ENCODE peak calls at places on chromosomes 11 and 22, in seven cellular contexts. R is stomach, G is spleen, N is upper lobe of left lung, Z is GM12878, X is transverse colon, W is H1. H is an unnamed sample.

GRCh38 chr22:35620624-35621245 is 3.6 kb upstream of the MB start:
- DNase-seq in R (no peak), G (no peak), N (no peak), Z (no peak), X (no peak), W (no peak), H (no peak)

GRCh38 chr11:46718155-46719019 is 626 bp upstream of the F2 start:
- DNase-seq in R (peak), G (no peak), N (no peak), Z (no peak), X (peak), W (peak), H (no peak)

GRCh38 chr22:24548812-24549211 is 6.1 kb downstream of the GUCD1 start:
- DNase-seq in R (no peak), G (no peak), N (peak), Z (no peak), X (no peak), W (no peak), H (no peak)

GRCh38 chr11:20474951-20475517 is 87.5 kb downstream of the PRMT3 start:
- DNase-seq in R (no peak), G (no peak), N (no peak), Z (peak), X (no peak), W (no peak), H (no peak)

GRCh38 chr11:66011239-66011784 is 496 bp upstream of the CST6 start:
- DNase-seq in R (no peak), G (no peak), N (no peak), Z (no peak), X (no peak), W (no peak), H (peak)

GRCh38 chr11:79366218-79366617 is 74.6 kb downstream of the TENM4 start:
- DNase-seq in R (no peak), G (no peak), N (no peak), Z (no peak), X (no peak), W (no peak), H (no peak)

GRCh38 chr11:2302280-2302843 is 549 bp downstream of the TSPAN32 start:
- DNase-seq in R (no peak), G (peak), N (peak), Z (no peak), X (no peak), W (no peak), H (peak)

GRCh38 chr11:118057424-118058145 is 19.3 kb upstream of the TMPRSS4 start:
- DNase-seq in R (no peak), G (no peak), N (peak), Z (no peak), X (peak), W (no peak), H (no peak)

GRCh38 chr22:42275970-42276369 is 5.5 kb upstream of the TCF20 start:
- DNase-seq in R (no peak), G (no peak), N (no peak), Z (no peak), X (no peak), W (no peak), H (no peak)

GRCh38 chr11:86292912-86293606 is 9.0 kb upstream of the HIKESHI start:
- DNase-seq in R (no peak), G (no peak), N (no peak), Z (peak), X (no peak), W (no peak), H (no peak)

GRCh38 chr11:75140269-75141138 is 10.4 kb upstream of the SLCO2B1 start:
- DNase-seq in R (peak), G (peak), N (peak), Z (peak), X (peak), W (peak), H (peak)

GRCh38 chr11:62544521-62545436 is 1.8 kb downstream of the AHNAK start:
- DNase-seq in R (no peak), G (no peak), N (peak), Z (no peak), X (peak), W (no peak), H (no peak)

GRCh38 chr22:26648011-26648497 is 9.3 kb upstream of the MIAT start:
- DNase-seq in R (no peak), G (peak), N (peak), Z (no peak), X (peak), W (peak), H (no peak)

GRCh38 chr11:206516-207212 is 535 bp downstream of the BET1L start:
- DNase-seq in R (peak), G (peak), N (no peak), Z (no peak), X (peak), W (peak), H (peak)

GRCh38 chr11:69367211-69367964 is 73.4 kb downstream of the MYEOV start:
- DNase-seq in R (peak), G (no peak), N (peak), Z (no peak), X (no peak), W (peak), H (no peak)
- H3K4me3 ChIP-seq in R (no peak), G (no peak), N (no peak), Z (no peak), X (no peak), W (no peak), H (no peak)

DNA sequence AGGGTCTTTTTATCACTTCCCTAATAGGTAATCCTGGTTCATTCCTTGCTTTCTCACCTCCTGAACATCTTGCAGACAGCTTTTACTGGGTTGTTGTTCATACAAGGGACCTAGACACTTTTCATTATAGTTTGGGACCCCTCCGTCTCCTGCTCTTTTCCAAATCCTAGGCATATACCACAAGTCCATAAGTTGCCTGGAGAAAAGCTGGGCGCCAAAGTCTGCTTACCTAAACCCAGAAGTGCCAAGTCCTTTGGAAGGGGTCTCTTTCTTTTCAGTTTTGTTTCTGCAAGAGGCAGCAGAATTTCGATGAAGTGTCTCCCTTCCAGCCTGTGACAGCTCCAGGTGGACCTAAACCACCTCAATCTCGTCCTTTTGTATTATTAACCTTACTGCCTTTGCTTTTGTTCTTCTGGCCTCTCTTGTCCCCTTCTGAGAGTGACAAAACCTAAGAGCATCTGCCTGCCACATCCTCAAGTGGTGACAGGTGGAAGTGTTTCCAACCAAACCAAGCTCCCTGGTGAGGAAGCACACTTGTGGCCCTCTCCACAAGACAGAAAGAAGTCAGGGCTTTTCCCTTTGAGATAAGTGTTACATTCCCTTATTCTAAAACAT is 19.5 kb upstream of the P2RY6 start:
- DNase-seq in R (peak), G (no peak), N (no peak), Z (no peak), X (no peak), W (no peak), H (peak)
- TF ChIP-seq CTCF in R (no peak), G (no peak), N (no peak), Z (peak), X (no peak), W (no peak), H (no peak)

GRCh38 chr22:37569009-37569920 is 9.0 kb downstream of the CDC42EP1 start:
- DNase-seq in R (peak), G (no peak), N (no peak), Z (no peak), X (peak), W (no peak), H (no peak)

GRCh38 chr22:37571992-37572373 is 7.9 kb downstream of the LGALS2 start:
- DNase-seq in R (no peak), G (no peak), N (no peak), Z (no peak), X (no peak), W (no peak), H (no peak)

GRCh38 chr22:37570661-37570976 is 9.3 kb downstream of the LGALS2 start:
- DNase-seq in R (no peak), G (no peak), N (no peak), Z (no peak), X (no peak), W (no peak), H (no peak)

GRCh38 chr22:37569921-37570660 is 9.8 kb downstream of the LGALS2 start:
- DNase-seq in R (peak), G (no peak), N (no peak), Z (no peak), X (peak), W (no peak), H (no peak)

DNA sequence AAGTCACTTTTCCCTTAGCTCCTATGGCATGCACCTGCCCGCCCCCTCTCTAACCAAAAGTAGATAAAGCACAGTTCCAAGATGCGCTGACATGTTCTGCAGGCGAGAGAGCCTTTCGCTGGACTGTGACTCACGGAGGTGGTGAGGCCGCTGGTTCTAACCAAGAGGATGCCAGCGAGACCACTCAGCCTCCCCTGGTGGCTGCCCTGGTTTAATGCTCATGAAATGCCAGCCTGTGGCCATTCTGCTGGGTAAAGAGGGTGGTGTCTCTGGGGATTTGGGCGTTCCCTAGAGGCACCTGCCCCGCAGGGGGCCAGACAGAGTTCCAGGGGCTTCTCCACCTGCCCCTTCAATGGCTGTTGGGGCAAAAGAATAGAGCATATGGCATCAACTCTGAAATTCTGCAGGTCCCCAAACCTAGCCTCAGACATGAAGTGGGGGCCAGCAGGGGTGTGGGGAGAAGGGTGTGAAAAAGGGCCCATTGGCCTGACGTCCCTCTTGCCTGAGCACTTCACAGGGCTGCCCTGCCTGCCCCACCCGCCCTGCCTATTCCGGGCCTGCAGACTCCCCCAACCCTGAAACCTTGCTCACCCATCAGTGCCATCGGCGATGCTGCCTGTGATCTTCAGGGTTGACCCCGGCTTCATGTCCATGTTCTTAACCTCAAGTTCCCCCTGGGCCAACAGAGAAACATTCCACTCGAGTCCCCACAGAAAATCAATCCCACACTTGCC is 8.5 kb downstream of the LGALS2 start:
- DNase-seq in R (no peak), G (no peak), N (no peak), Z (no peak), X (no peak), W (no peak), H (no peak)
- TF ChIP-seq POLR2AphosphoS5 in R (no peak), G (peak), N (no peak), Z (no peak), X (no peak), W (no peak), H (no peak)

DNA sequence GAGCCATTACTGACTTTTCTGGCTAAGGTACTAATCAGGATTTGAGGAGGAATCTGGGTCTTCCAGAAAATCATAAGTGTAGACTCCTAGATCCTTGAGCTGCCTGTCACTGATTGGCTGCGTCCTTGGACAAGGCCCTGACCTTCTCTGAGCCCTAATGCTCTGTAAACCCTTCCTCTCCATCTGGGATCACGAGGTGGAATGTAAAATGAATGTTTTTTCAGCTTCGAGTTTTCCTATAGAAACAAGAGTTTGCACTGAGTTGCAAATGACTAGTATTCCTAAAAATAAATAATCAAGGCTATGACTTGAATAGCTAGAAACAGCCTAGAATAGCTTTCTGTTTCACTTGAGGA is 1.1 kb upstream of the DIXDC1 start:
- DNase-seq in R (no peak), G (no peak), N (no peak), Z (no peak), X (no peak), W (no peak), H (no peak)
- H3K4me3 ChIP-seq in R (peak), G (peak), N (no peak), Z (no peak), X (peak), W (peak), H (peak)

GRCh38 chr11:10432493-10432892 is 22.6 kb upstream of the AMPD3 start:
- DNase-seq in R (no peak), G (no peak), N (no peak), Z (no peak), X (no peak), W (no peak), H (no peak)

GRCh38 chr11:10436224-10436623 is 18.8 kb upstream of the AMPD3 start:
- DNase-seq in R (no peak), G (no peak), N (no peak), Z (no peak), X (no peak), W (no peak), H (no peak)

GRCh38 chr11:10436733-10437132 is 18.3 kb upstream of the AMPD3 start:
- DNase-seq in R (no peak), G (no peak), N (no peak), Z (no peak), X (no peak), W (no peak), H (no peak)

GRCh38 chr11:10429526-10429925 is 25.5 kb upstream of the AMPD3 start:
- DNase-seq in R (no peak), G (no peak), N (no peak), Z (no peak), X (no peak), W (no peak), H (no peak)

DNA sequence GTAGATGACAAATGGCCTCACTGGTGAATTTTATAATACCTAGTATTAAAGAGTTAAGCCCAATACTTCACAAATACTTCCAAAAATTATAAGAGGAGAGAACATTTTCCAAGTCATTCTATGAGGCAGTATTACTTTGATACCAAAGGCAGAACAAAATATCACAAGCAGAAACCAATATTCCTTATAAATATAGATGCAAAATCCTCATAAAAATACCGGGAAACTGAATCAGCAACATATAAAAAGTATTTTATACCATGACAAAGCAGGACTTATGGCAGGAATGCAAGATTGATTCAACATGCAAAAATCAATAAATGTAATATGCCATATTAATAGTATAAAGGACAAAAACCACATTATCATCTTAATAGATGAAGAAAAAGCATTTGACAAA is 22.1 kb upstream of the AMPD3 start:
- DNase-seq in R (no peak), G (no peak), N (no peak), Z (no peak), X (no peak), W (no peak), H (no peak)
- TF ChIP-seq CTCF in R (no peak), G (no peak), N (no peak), Z (no peak), X (no peak), W (no peak), H (no peak)

DNA sequence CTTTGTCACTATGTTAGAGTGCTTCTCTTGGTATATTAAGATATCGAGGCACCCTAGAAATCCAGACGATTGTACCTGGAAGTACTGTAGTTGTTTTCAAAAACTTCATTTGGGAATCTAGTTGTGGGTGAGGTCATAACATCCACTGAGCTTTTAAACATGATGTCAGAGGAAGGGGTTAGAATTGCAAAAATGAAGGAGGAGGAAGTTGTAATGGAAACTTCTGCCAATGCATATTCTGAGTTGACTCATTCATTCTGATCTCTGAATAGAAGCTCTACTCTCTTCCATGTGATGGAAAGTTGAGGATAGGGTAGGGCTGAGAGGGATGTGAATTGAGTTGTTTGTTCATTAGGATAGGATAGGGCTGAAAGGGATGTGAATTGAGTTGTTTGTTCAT is 7.7 kb downstream of the CD44 start:
- DNase-seq in R (no peak), G (no peak), N (no peak), Z (no peak), X (no peak), W (no peak), H (no peak)
- TF ChIP-seq POLR2AphosphoS5 in R (no peak), G (no peak), N (no peak), Z (no peak), X (no peak), W (no peak), H (no peak)